ENCODE peak calls at places on chromosomes 16 and 17, in eight cellular contexts. M is activated naive CD8-positive, alpha-beta T cell treated with anti-CD3 and anti-CD28 coated beads, Interleukin-2, amount 50 U/mL, for 24 hours; G is GM13977; C is GM12891; D is A172; K is neural crest cell; O is fibroblast of pulmonary artery; S is C1 segment of cervical spinal cord. T is an unnamed sample.

GRCh38 chr17:47804461-47804860 is 17.1 kb downstream of the OSBPL7 start:
- DNase-seq in D (no peak), O (no peak), G (no peak), C (no peak), K (no peak), M (no peak), S (no peak), T (peak; percentile 37)

GRCh38 chr17:43702636-43703035 is 40.9 kb upstream of the MEOX1 start:
- DNase-seq in D (peak; percentile 59), O (no peak), C (no peak), K (no peak), S (no peak), G (no peak), M (peak; percentile 23), T (no peak)

GRCh38 chr17:29565643-29566472 is 979 bp downstream of the ABHD15 start:
- DNase-seq in C (no peak), O (no peak), S (no peak), G (peak; percentile 73), D (no peak), M (peak; percentile 62), K (no peak), T (peak; percentile 81)

GRCh38 chr17:40606548-40607353 is 40.9 kb downstream of the SMARCE1 start:
- DNase-seq in D (no peak), G (no peak), C (no peak), K (no peak), M (no peak), S (no peak), O (no peak), T (no peak)

GRCh38 chr17:15413101-15413750 is 54.2 kb downstream of the CDRT4 start:
- DNase-seq in D (no peak), M (no peak), C (no peak), S (no peak), G (no peak), O (no peak), K (no peak), T (no peak)

GRCh38 chr16:5791011-5791410 is 693.4 kb upstream of the EEF2KMT start:
- DNase-seq in C (no peak), S (no peak), D (no peak), O (no peak), G (no peak), K (no peak), M (no peak), T (no peak)

GRCh38 chr17:27495460-27495859 is 39.2 kb downstream of the KSR1 start:
- DNase-seq in G (peak; percentile 54), D (no peak), O (no peak), K (no peak), C (peak; percentile 33), S (no peak), M (no peak), T (no peak)

GRCh38 chr16:2022723-2023097 is 3.1 kb downstream of the NPW start:
- DNase-seq in C (no peak), S (no peak), O (peak; percentile 62), G (no peak), K (no peak), M (no peak), D (no peak), T (no peak)

GRCh38 chr17:47323382-47324223 is at the start of gene EFCAB13:
- DNase-seq in S (no peak), D (no peak), M (peak; percentile 87), C (peak; percentile 60), G (peak; percentile 90), K (peak; percentile 84), O (peak; percentile 86), T (peak; percentile 92)

GRCh38 chr17:14458724-14459123 is 157.8 kb downstream of the HS3ST3B1 start:
- DNase-seq in K (no peak), D (no peak), S (no peak), M (no peak), O (no peak), C (no peak), G (no peak), T (no peak)

GRCh38 chr16:82051656-82052055 is 16.6 kb downstream of the HSD17B2 start:
- DNase-seq in M (no peak), C (no peak), K (no peak), O (no peak), S (no peak), D (no peak), G (no peak), T (no peak)

GRCh38 chr17:11644265-11645212 is 46.3 kb downstream of the DNAH9 start:
- DNase-seq in K (peak; percentile 47), M (peak; percentile 32), D (peak; percentile 58), S (no peak), O (peak; percentile 57), C (peak; percentile 40), G (peak; percentile 32), T (peak; percentile 68)

GRCh38 chr16:2497116-2497630 is 16.6 kb upstream of the ATP6V0C start:
- DNase-seq in D (no peak), S (no peak), G (no peak), M (no peak), C (no peak), K (no peak), O (peak; percentile 16), T (no peak)

GRCh38 chr17:2215616-2216364 is 87.8 kb downstream of the SMG6 start:
- DNase-seq in C (peak; percentile 60), O (peak; percentile 94), S (no peak), D (peak; percentile 82), M (peak; percentile 61), K (no peak), G (peak; percentile 79), T (peak; percentile 79)

GRCh38 chr16:19804538-19805323 is 79.9 kb downstream of the GPRC5B start:
- DNase-seq in C (no peak), G (no peak), K (no peak), O (peak; percentile 53), D (peak; percentile 72), S (no peak), M (peak; percentile 11), T (peak; percentile 83)

GRCh38 chr17:29073520-29073919 is 30.6 kb downstream of the PIPOX start:
- DNase-seq in D (no peak), S (no peak), C (no peak), O (no peak), K (no peak), M (no peak), G (no peak), T (no peak)

GRCh38 chr16:67679935-67680897 is 13.6 kb downstream of the C16orf86 start:
- DNase-seq in C (no peak), G (no peak), K (no peak), D (no peak), O (no peak), S (no peak), M (no peak), T (no peak)

GRCh38 chr17:65901394-65901793 is 290.5 kb downstream of the CEP112 start:
- DNase-seq in C (no peak), G (no peak), K (no peak), M (no peak), D (no peak), O (no peak), S (no peak), T (no peak)

GRCh38 chr17:69900101-69900500 is 174.9 kb upstream of the KCNJ16 start:
- DNase-seq in S (no peak), C (no peak), D (no peak), O (no peak), M (no peak), K (no peak), G (no peak), T (no peak)

GRCh38 chr17:34386925-34387550 is 24.0 kb upstream of the CCL1 start:
- DNase-seq in M (no peak), D (peak; percentile 42), K (no peak), O (peak; percentile 62), G (no peak), C (no peak), S (no peak), T (no peak)

GRCh38 chr16:69340095-69340644 is 598 bp downstream of the NIP7 start:
- DNase-seq in K (no peak), S (no peak), M (peak; percentile 40), D (no peak), O (peak; percentile 16), G (no peak), C (no peak), T (no peak)

GRCh38 chr17:44304651-44305050 is 3.8 kb upstream of the RUNDC3A start:
- DNase-seq in C (no peak), S (no peak), G (no peak), K (no peak), O (no peak), D (no peak), M (no peak), T (no peak)

GRCh38 chr16:89174055-89174827 is 2.7 kb downstream of the CDH15 start:
- DNase-seq in C (no peak), O (no peak), S (no peak), K (no peak), D (no peak), G (no peak), M (no peak), T (no peak)

GRCh38 chr16:8798174-8798527 is 512 bp downstream of the PMM2 start:
- DNase-seq in K (no peak), M (peak; percentile 27), S (no peak), C (no peak), O (peak; percentile 21), D (peak; percentile 37), G (no peak), T (no peak)

GRCh38 chr17:157901-158300 is 20.5 kb downstream of the SCGB1C2 start:
- DNase-seq in G (no peak), D (no peak), O (no peak), C (no peak), M (no peak), K (no peak), S (no peak), T (no peak)

GRCh38 chr17:39246274-39246673 is 20.5 kb upstream of the STAC2 start:
- DNase-seq in S (no peak), O (no peak), C (no peak), G (no peak), D (no peak), M (no peak), K (no peak), T (no peak)

T was measured in suprapubic skin.